ENCODE peak calls at places on chromosomes 16 and 17, in nine cellular contexts. Q, G, L, J, N, Z, I, D and O are unnamed samples.

GRCh38 chr17:34445145-34445544 is 82.1 kb upstream of the CCL1 start:
- DNase-seq in I (no peak), D (no peak), N (no peak), L (no peak), J (no peak), Z (no peak), G (no peak), Q (no peak), O (no peak)

GRCh38 chr16:65121870-65122723 is at the start of gene CDH11:
- DNase-seq in Z (peak), L (no peak), D (no peak), J (no peak), I (peak), N (peak), Q (peak), G (peak), O (no peak)

GRCh38 chr16:67000384-67001158 is 12.2 kb downstream of the CES4A start:
- DNase-seq in D (peak), L (peak), Q (peak), I (no peak), Z (peak), J (peak), N (peak), G (peak), O (no peak)

GRCh38 chr17:33521784-33522183 is 228.7 kb upstream of the ASIC2 start:
- DNase-seq in J (no peak), Z (peak), Q (peak), D (no peak), N (no peak), I (no peak), L (peak), G (peak), O (no peak)

GRCh38 chr17:62085511-62086408 is 20.7 kb upstream of the MED13 start:
- DNase-seq in N (no peak), G (peak), Q (no peak), L (no peak), J (peak), I (no peak), D (no peak), Z (no peak), O (peak)

GRCh38 chr17:1907818-1908698 is 78.3 kb downstream of the RPA1 start:
- DNase-seq in Z (peak), N (peak), D (no peak), J (no peak), Q (peak), G (peak), L (no peak), I (no peak), O (no peak)

GRCh38 chr17:38735161-38735997 is 5.2 kb downstream of the CISD3 start:
- DNase-seq in L (peak), I (peak), J (no peak), Z (peak), N (peak), G (peak), D (peak), Q (peak), O (no peak)

GRCh38 chr16:4529085-4530060 is 9.2 kb downstream of the CDIP1 start:
- DNase-seq in D (no peak), Z (no peak), I (peak), J (no peak), L (no peak), N (no peak), Q (no peak), G (peak), O (peak)

GRCh38 chr17:42183741-42184711 is 1.2 kb downstream of the HCRT start:
- DNase-seq in N (peak), D (peak), J (peak), G (peak), I (no peak), Q (peak), L (peak), Z (peak), O (no peak)

GRCh38 chr17:77319211-77320031 is 178.7 kb downstream of the SEC14L1 start:
- DNase-seq in D (peak), J (peak), Z (peak), G (peak), I (peak), Q (peak), N (peak), L (peak), O (no peak)

GRCh38 chr16:84183911-84184310 is 2.9 kb downstream of the TAF1C start:
- DNase-seq in L (no peak), Z (no peak), Q (no peak), D (no peak), I (no peak), J (no peak), N (no peak), G (no peak), O (no peak)

GRCh38 chr16:2481676-2482075 is 6.7 kb downstream of the TBC1D24 start:
- DNase-seq in J (no peak), I (no peak), L (no peak), N (no peak), Q (no peak), D (no peak), G (peak), Z (no peak), O (no peak)

GRCh38 chr16:65336169-65336568 is 214.3 kb upstream of the CDH11 start:
- DNase-seq in L (no peak), Z (no peak), G (peak), Q (no peak), N (no peak), D (no peak), J (no peak), I (peak), O (no peak)

GRCh38 chr17:65270932-65271700 is 133.9 kb downstream of the RGS9 start:
- DNase-seq in G (peak), D (no peak), Z (no peak), I (no peak), N (no peak), Q (no peak), L (no peak), J (no peak), O (no peak)

GRCh38 chr16:53052519-53053501 is at the start of gene CHD9NB:
- DNase-seq in Q (no peak), J (peak), N (no peak), L (peak), I (peak), G (peak), Z (no peak), D (no peak), O (no peak)

GRCh38 chr17:44221072-44221861 is 1.8 kb upstream of the UBTF start:
- DNase-seq in L (peak), Z (peak), J (peak), I (peak), N (peak), D (peak), G (peak), Q (peak), O (peak)

GRCh38 chr17:64320613-64321553 is 57.8 kb upstream of the TEX2 start:
- DNase-seq in I (peak), G (peak), N (peak), Z (peak), Q (peak), J (peak), L (peak), D (no peak), O (peak)

GRCh38 chr17:17557796-17558195 is 33.7 kb downstream of the PEMT start:
- DNase-seq in G (no peak), D (no peak), L (no peak), Z (no peak), J (no peak), I (no peak), N (peak), Q (no peak), O (no peak)

GRCh38 chr17:10151667-10152496 is 46.5 kb downstream of the GAS7 start:
- DNase-seq in J (no peak), Z (no peak), G (peak), N (no peak), L (no peak), D (no peak), Q (peak), I (no peak), O (no peak)

GRCh38 chr17:37770631-37771518 is 26.0 kb upstream of the HNF1B start:
- DNase-seq in Z (peak), L (peak), N (no peak), D (no peak), J (peak), G (peak), I (peak), Q (peak), O (peak)

GRCh38 chr17:75075597-75076253 is 12.0 kb upstream of the SLC16A5 start:
- DNase-seq in G (no peak), L (no peak), Q (no peak), D (no peak), I (no peak), Z (no peak), N (no peak), J (no peak), O (no peak)

GRCh38 chr16:55779391-55780094 is 53.4 kb downstream of the CES1 start:
- DNase-seq in G (no peak), J (no peak), L (no peak), Q (no peak), Z (no peak), N (no peak), I (no peak), D (no peak), O (no peak)

GRCh38 chr16:20424129-20424866 is 15.0 kb downstream of the ACSM5 start:
- DNase-seq in Z (no peak), L (no peak), N (no peak), Q (no peak), I (no peak), G (no peak), D (no peak), J (peak), O (no peak)